ENCODE peak calls at places on chromosomes 4 and X, in five cellular contexts. One of them, this sample, is unnamed.

GRCh38 chrX:14064632-14065432 is 35.1 kb upstream of the GEMIN8 start:
- DNase-seq in thoracic aorta: no peak
- DNase-seq in hepatocyte: peak; percentile 51
- DNase-seq in ascending aorta: no peak
- DNase-seq in suprapubic skin: no peak
- DNase-seq in this sample: no peak

GRCh38 chr4:125313497-125313896 is 1.3 kb upstream of the FAT4 start:
- DNase-seq in ascending aorta: peak; percentile 65
- DNase-seq in hepatocyte: peak; percentile 92
- DNase-seq in suprapubic skin: no peak
- DNase-seq in thoracic aorta: no peak
- DNase-seq in this sample: no peak

GRCh38 chr4:46594658-46595057 is 204.7 kb upstream of the GABRA2 start:
- DNase-seq in ascending aorta: no peak
- DNase-seq in suprapubic skin: no peak
- DNase-seq in thoracic aorta: no peak
- DNase-seq in hepatocyte: no peak
- DNase-seq in this sample: no peak

GRCh38 chr4:154126276-154126675 is 337.4 kb upstream of the SFRP2 start:
- DNase-seq in suprapubic skin: no peak
- DNase-seq in thoracic aorta: no peak
- DNase-seq in hepatocyte: no peak
- DNase-seq in ascending aorta: no peak
- DNase-seq in this sample: no peak

GRCh38 chr4:58776627-58777026 is 1666.4 kb upstream of the IGFBP7 start:
- DNase-seq in thoracic aorta: no peak
- DNase-seq in hepatocyte: peak; percentile 31
- DNase-seq in ascending aorta: no peak
- DNase-seq in suprapubic skin: no peak
- DNase-seq in this sample: no peak

GRCh38 chr4:189773909-189774308 is 166.8 kb upstream of the FRG1 start:
- DNase-seq in hepatocyte: peak; percentile 27
- DNase-seq in suprapubic skin: no peak
- DNase-seq in thoracic aorta: no peak
- DNase-seq in ascending aorta: no peak
- DNase-seq in this sample: no peak

GRCh38 chrX:133594156-133594555 is 178.9 kb upstream of the GPC4 start:
- DNase-seq in suprapubic skin: no peak
- DNase-seq in ascending aorta: no peak
- DNase-seq in thoracic aorta: no peak
- DNase-seq in hepatocyte: no peak
- DNase-seq in this sample: no peak

GRCh38 chr4:77172336-77172735 is 15.3 kb downstream of the CCNG2 start:
- DNase-seq in hepatocyte: no peak
- DNase-seq in thoracic aorta: no peak
- DNase-seq in ascending aorta: no peak
- DNase-seq in suprapubic skin: no peak
- DNase-seq in this sample: no peak

GRCh38 chr4:10106421-10107039 is 10.1 kb downstream of the WDR1 start:
- DNase-seq in hepatocyte: peak; percentile 81
- DNase-seq in thoracic aorta: peak; percentile 90
- DNase-seq in ascending aorta: peak; percentile 97
- DNase-seq in suprapubic skin: peak; percentile 88
- DNase-seq in this sample: peak; percentile 84

GRCh38 chrX:41475611-41476241 is 28.6 kb downstream of the NYX start:
- DNase-seq in ascending aorta: no peak
- DNase-seq in thoracic aorta: no peak
- DNase-seq in suprapubic skin: no peak
- DNase-seq in hepatocyte: no peak
- DNase-seq in this sample: no peak

GRCh38 chr4:145496292-145496691 is 14.6 kb downstream of the SMAD1 start:
- DNase-seq in suprapubic skin: no peak
- DNase-seq in hepatocyte: no peak
- DNase-seq in thoracic aorta: no peak
- DNase-seq in ascending aorta: no peak
- DNase-seq in this sample: no peak

GRCh38 chrX:46838974-46839480 is 2.2 kb downstream of the RP2 start:
- DNase-seq in suprapubic skin: no peak
- DNase-seq in ascending aorta: no peak
- DNase-seq in thoracic aorta: no peak
- DNase-seq in hepatocyte: no peak
- DNase-seq in this sample: no peak

GRCh38 chrX:46574941-46575381 is 1.4 kb downstream of the CHST7 start:
- DNase-seq in ascending aorta: no peak
- DNase-seq in thoracic aorta: no peak
- DNase-seq in suprapubic skin: no peak
- DNase-seq in hepatocyte: peak; percentile 34
- DNase-seq in this sample: no peak

GRCh38 chrX:101237041-101237440 is 17.5 kb downstream of the DRP2 start:
- DNase-seq in thoracic aorta: no peak
- DNase-seq in ascending aorta: no peak
- DNase-seq in suprapubic skin: no peak
- DNase-seq in hepatocyte: no peak
- DNase-seq in this sample: no peak

GRCh38 chrX:7132335-7133035 is 15.0 kb upstream of the STS start:
- DNase-seq in hepatocyte: peak; percentile 79
- DNase-seq in ascending aorta: no peak
- DNase-seq in suprapubic skin: no peak
- DNase-seq in thoracic aorta: no peak
- DNase-seq in this sample: no peak

GRCh38 chrX:53356186-53356585 is 66.3 kb downstream of the SMC1A start:
- DNase-seq in hepatocyte: no peak
- DNase-seq in thoracic aorta: no peak
- DNase-seq in ascending aorta: no peak
- DNase-seq in suprapubic skin: no peak
- DNase-seq in this sample: no peak

GRCh38 chr4:617644-618330 is 7.6 kb upstream of the PDE6B start:
- DNase-seq in ascending aorta: peak; percentile 37
- DNase-seq in suprapubic skin: peak; percentile 48
- DNase-seq in thoracic aorta: no peak
- DNase-seq in hepatocyte: peak; percentile 45
- DNase-seq in this sample: no peak

GRCh38 chrX:9431281-9431680 is 33.6 kb upstream of the TBL1X start:
- DNase-seq in suprapubic skin: no peak
- DNase-seq in thoracic aorta: no peak
- DNase-seq in ascending aorta: no peak
- DNase-seq in hepatocyte: no peak
- DNase-seq in this sample: no peak

GRCh38 chrX:125205084-125205917 is 114.4 kb upstream of the TEX13C start:
- DNase-seq in suprapubic skin: peak; percentile 72
- DNase-seq in ascending aorta: peak; percentile 66
- DNase-seq in thoracic aorta: no peak
- DNase-seq in hepatocyte: peak; percentile 70
- DNase-seq in this sample: no peak

GRCh38 chrX:73855546-73855945 is 292.5 kb downstream of the CHIC1 start:
- DNase-seq in thoracic aorta: peak; percentile 2
- DNase-seq in suprapubic skin: peak; percentile 77
- DNase-seq in ascending aorta: peak; percentile 85
- DNase-seq in hepatocyte: peak; percentile 80
- DNase-seq in this sample: peak; percentile 69

GRCh38 chr4:154044118-154044517 is 255.2 kb upstream of the SFRP2 start:
- DNase-seq in thoracic aorta: no peak
- DNase-seq in hepatocyte: no peak
- DNase-seq in ascending aorta: no peak
- DNase-seq in suprapubic skin: no peak
- DNase-seq in this sample: peak; percentile 5

GRCh38 chr4:71231753-71232420 is 106.9 kb upstream of the SLC4A4 start:
- DNase-seq in thoracic aorta: no peak
- DNase-seq in hepatocyte: no peak
- DNase-seq in suprapubic skin: no peak
- DNase-seq in ascending aorta: no peak
- DNase-seq in this sample: no peak

GRCh38 chr4:188754372-188755002 is 615.2 kb downstream of the TRIML1 start:
- DNase-seq in ascending aorta: no peak
- DNase-seq in suprapubic skin: no peak
- DNase-seq in hepatocyte: no peak
- DNase-seq in thoracic aorta: no peak
- DNase-seq in this sample: no peak

GRCh38 chrX:69173906-69174305 is 8.7 kb upstream of the PJA1 start:
- DNase-seq in hepatocyte: no peak
- DNase-seq in suprapubic skin: no peak
- DNase-seq in ascending aorta: peak; percentile 31
- DNase-seq in thoracic aorta: no peak
- DNase-seq in this sample: no peak

GRCh38 chr4:153538408-153539057 is 72.4 kb downstream of the TMEM131L start:
- DNase-seq in thoracic aorta: no peak
- DNase-seq in suprapubic skin: no peak
- DNase-seq in ascending aorta: peak; percentile 73
- DNase-seq in hepatocyte: peak; percentile 34
- DNase-seq in this sample: no peak

GRCh38 chrX:154097003-154097596 is 417 bp downstream of the MECP2 start:
- DNase-seq in thoracic aorta: peak; percentile 7
- DNase-seq in ascending aorta: peak; percentile 79
- DNase-seq in suprapubic skin: peak; percentile 83
- DNase-seq in hepatocyte: peak; percentile 86
- DNase-seq in this sample: peak; percentile 49

DNA sequence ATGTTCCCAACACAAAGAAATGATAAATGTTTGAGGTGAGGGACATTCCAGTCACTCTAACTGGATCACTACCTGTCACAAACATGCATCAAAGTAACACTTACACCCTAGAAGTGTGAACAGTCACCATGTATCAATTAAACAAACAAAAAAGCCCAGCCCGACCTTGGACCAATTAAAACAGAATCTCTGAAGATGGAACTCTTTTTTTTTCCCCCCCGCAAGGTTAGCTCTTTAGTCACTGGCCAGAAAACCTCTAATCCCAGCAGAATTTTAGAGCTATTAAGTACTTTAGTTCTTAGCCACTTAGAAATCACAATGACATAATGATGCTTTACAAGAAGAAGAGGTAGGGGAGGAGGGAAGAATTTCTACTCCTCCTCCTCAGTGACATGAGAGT is 154.5 kb downstream of the PALLD start:
- DNase-seq in hepatocyte: no peak
- DNase-seq in suprapubic skin: no peak
- DNase-seq in thoracic aorta: no peak
- DNase-seq in ascending aorta: no peak
- DNase-seq in this sample: no peak
- H3K4me1 ChIP-seq in hepatocyte: peaks cover 7% of the 10 kb centered on the region
- H3K4me1 ChIP-seq in suprapubic skin: peaks cover 18% of the 10 kb centered on the region
- H3K4me1 ChIP-seq in thoracic aorta: peaks cover 21% of the 10 kb centered on the region
- H3K4me1 ChIP-seq in ascending aorta: peaks cover 8% of the 10 kb centered on the region
- H3K4me1 ChIP-seq in this sample: peaks cover 4% of the 10 kb centered on the region

GRCh38 chr4:15901996-15902395 is 36.5 kb downstream of the FGFBP1 start:
- DNase-seq in suprapubic skin: no peak
- DNase-seq in ascending aorta: no peak
- DNase-seq in hepatocyte: no peak
- DNase-seq in thoracic aorta: no peak
- DNase-seq in this sample: no peak

GRCh38 chr4:15899511-15899910 is 39.0 kb downstream of the FGFBP1 start:
- DNase-seq in ascending aorta: no peak
- DNase-seq in hepatocyte: no peak
- DNase-seq in suprapubic skin: no peak
- DNase-seq in thoracic aorta: no peak
- DNase-seq in this sample: no peak

GRCh38 chr4:15895517-15895916 is 43.0 kb downstream of the FGFBP1 start:
- DNase-seq in suprapubic skin: no peak
- DNase-seq in ascending aorta: no peak
- DNase-seq in hepatocyte: no peak
- DNase-seq in thoracic aorta: no peak
- DNase-seq in this sample: no peak

GRCh38 chr4:15897577-15897976 is 41.0 kb downstream of the FGFBP1 start:
- DNase-seq in thoracic aorta: no peak
- DNase-seq in hepatocyte: no peak
- DNase-seq in suprapubic skin: no peak
- DNase-seq in ascending aorta: no peak
- DNase-seq in this sample: no peak

DNA sequence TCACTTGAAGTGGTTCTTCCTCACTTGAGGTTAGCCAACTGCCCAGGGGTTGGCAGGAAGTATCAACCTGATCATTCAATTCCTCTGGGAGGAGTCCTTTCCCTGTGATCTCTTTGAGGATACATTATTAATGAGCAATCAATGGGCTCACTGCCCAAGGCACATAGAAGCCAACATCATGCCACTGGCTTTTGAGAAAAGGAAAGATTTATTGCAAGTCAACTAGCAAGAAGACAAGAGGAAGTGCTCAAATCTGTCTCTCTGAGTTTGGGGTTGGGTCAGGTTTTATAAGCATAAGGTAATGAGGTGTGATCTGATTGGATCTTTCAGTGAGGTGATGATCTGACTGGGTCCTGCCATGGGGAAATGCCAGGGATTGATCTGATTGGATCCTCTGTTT is 39.6 kb downstream of the FGFBP1 start:
- DNase-seq in ascending aorta: no peak
- DNase-seq in suprapubic skin: no peak
- DNase-seq in hepatocyte: no peak
- DNase-seq in thoracic aorta: no peak
- DNase-seq in this sample: no peak
- TF ChIP-seq CTCF in ascending aorta: no peak
- TF ChIP-seq CTCF in suprapubic skin: no peak
- TF ChIP-seq CTCF in hepatocyte: no peak
- TF ChIP-seq CTCF in thoracic aorta: no peak
- TF ChIP-seq CTCF in this sample: no peak

DNA sequence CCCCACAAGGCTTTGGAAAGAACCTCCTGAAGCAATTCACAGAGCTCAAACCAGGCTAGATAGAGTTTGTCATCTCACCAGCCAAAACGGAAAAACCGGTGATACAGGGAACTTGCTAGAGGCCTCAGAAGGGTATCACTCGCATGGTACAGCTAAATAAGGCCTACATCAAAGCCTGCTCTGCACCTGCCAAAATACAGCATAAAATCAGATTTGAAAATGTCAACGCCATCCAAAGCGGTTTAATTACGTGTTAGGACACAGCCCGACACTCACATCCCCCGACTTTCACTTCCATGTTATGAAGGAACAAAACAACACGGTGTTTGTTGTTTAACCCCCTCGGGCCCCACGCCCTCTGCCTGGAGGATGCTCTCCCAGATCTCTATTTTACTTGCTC is 65.0 kb downstream of the MAPK10 start:
- DNase-seq in suprapubic skin: no peak
- DNase-seq in hepatocyte: no peak
- DNase-seq in thoracic aorta: no peak
- DNase-seq in ascending aorta: no peak
- DNase-seq in this sample: no peak
- H3K4me1 ChIP-seq in suprapubic skin: no peaks in the 10 kb centered on the region
- H3K4me1 ChIP-seq in hepatocyte: no peaks in the 10 kb centered on the region
- H3K4me1 ChIP-seq in thoracic aorta: no peaks in the 10 kb centered on the region
- H3K4me1 ChIP-seq in ascending aorta: no peaks in the 10 kb centered on the region
- H3K4me1 ChIP-seq in this sample: no peaks in the 10 kb centered on the region

GRCh38 chr4:40745585-40745984 is 4.2 kb upstream of the NSUN7 start:
- DNase-seq in hepatocyte: no peak
- DNase-seq in ascending aorta: no peak
- DNase-seq in suprapubic skin: no peak
- DNase-seq in thoracic aorta: no peak
- DNase-seq in this sample: no peak

GRCh38 chr4:40755609-40756008 is 5.9 kb downstream of the NSUN7 start:
- DNase-seq in ascending aorta: no peak
- DNase-seq in thoracic aorta: no peak
- DNase-seq in hepatocyte: no peak
- DNase-seq in suprapubic skin: no peak
- DNase-seq in this sample: no peak

GRCh38 chr4:40749717-40750460 is at the start of gene NSUN7:
- DNase-seq in hepatocyte: peak; percentile 92
- DNase-seq in ascending aorta: peak; percentile 71
- DNase-seq in suprapubic skin: peak; percentile 68
- DNase-seq in thoracic aorta: no peak
- DNase-seq in this sample: no peak

GRCh38 chr4:40747436-40747835 is 2.3 kb upstream of the NSUN7 start:
- DNase-seq in suprapubic skin: no peak
- DNase-seq in thoracic aorta: no peak
- DNase-seq in hepatocyte: no peak
- DNase-seq in ascending aorta: no peak
- DNase-seq in this sample: no peak

GRCh38 chr4:40750461-40751258 is 905 bp downstream of the NSUN7 start:
- DNase-seq in suprapubic skin: no peak
- DNase-seq in ascending aorta: no peak
- DNase-seq in thoracic aorta: no peak
- DNase-seq in hepatocyte: peak; percentile 34
- DNase-seq in this sample: no peak
- TF ChIP-seq CTCF in suprapubic skin: no peak
- TF ChIP-seq CTCF in ascending aorta: no peak
- TF ChIP-seq CTCF in thoracic aorta: no peak
- TF ChIP-seq CTCF in hepatocyte: no peak
- TF ChIP-seq CTCF in this sample: no peak